ENCODE peak calls at places on chromosomes 7 and 10, in five cellular contexts. One of them, this sample, is unnamed.

GRCh38 chr7:94146408-94146807 is 142.3 kb upstream of the BET1 start:
- DNase-seq in IMR-90: peak; percentile 87
- DNase-seq in H9: no peak
- DNase-seq in trophoblast cell: no peak
- DNase-seq in neuronal stem cell: no peak
- DNase-seq in this sample: peak; percentile 94

GRCh38 chr10:16968722-16969055 is 151.5 kb upstream of the RSU1 start:
- DNase-seq in H9: no peak
- DNase-seq in neuronal stem cell: no peak
- DNase-seq in IMR-90: no peak
- DNase-seq in trophoblast cell: no peak
- DNase-seq in this sample: no peak

GRCh38 chr10:16944081-16944922 is 127.1 kb upstream of the RSU1 start:
- DNase-seq in IMR-90: peak; percentile 69
- DNase-seq in H9: no peak
- DNase-seq in trophoblast cell: no peak
- DNase-seq in neuronal stem cell: no peak
- DNase-seq in this sample: peak; percentile 8

GRCh38 chr7:45885264-45885882 is 2.9 kb upstream of the IGFBP1 start:
- DNase-seq in IMR-90: no peak
- DNase-seq in trophoblast cell: no peak
- DNase-seq in H9: no peak
- DNase-seq in neuronal stem cell: no peak
- DNase-seq in this sample: no peak

GRCh38 chr7:19327011-19327410 is 181.8 kb upstream of the FERD3L start:
- DNase-seq in trophoblast cell: no peak
- DNase-seq in H9: no peak
- DNase-seq in IMR-90: peak; percentile 17
- DNase-seq in neuronal stem cell: no peak
- DNase-seq in this sample: no peak

GRCh38 chr10:57675125-57675524 is 592.6 kb downstream of the IPMK start:
- DNase-seq in IMR-90: no peak
- DNase-seq in H9: no peak
- DNase-seq in trophoblast cell: no peak
- DNase-seq in neuronal stem cell: no peak
- DNase-seq in this sample: no peak

GRCh38 chr7:33076737-33077136 is 14.2 kb upstream of the NT5C3A start:
- DNase-seq in neuronal stem cell: no peak
- DNase-seq in IMR-90: no peak
- DNase-seq in trophoblast cell: no peak
- DNase-seq in H9: no peak
- DNase-seq in this sample: no peak

GRCh38 chr7:129103561-129104324 is 40.8 kb upstream of the TSPAN33 start:
- DNase-seq in IMR-90: no peak
- DNase-seq in trophoblast cell: no peak
- DNase-seq in neuronal stem cell: no peak
- DNase-seq in H9: no peak
- DNase-seq in this sample: no peak

GRCh38 chr7:28078036-28078901 is 102.3 kb downstream of the JAZF1 start:
- DNase-seq in IMR-90: peak; percentile 62
- DNase-seq in trophoblast cell: peak; percentile 82
- DNase-seq in neuronal stem cell: no peak
- DNase-seq in H9: no peak
- DNase-seq in this sample: peak; percentile 63

GRCh38 chr10:21969326-21970287 is 33.9 kb downstream of the DNAJC1 start:
- DNase-seq in trophoblast cell: peak; percentile 76
- DNase-seq in H9: no peak
- DNase-seq in IMR-90: peak; percentile 45
- DNase-seq in neuronal stem cell: no peak
- DNase-seq in this sample: no peak

GRCh38 chr10:132609211-132609610 is 71.6 kb downstream of the INPP5A start:
- DNase-seq in IMR-90: no peak
- DNase-seq in neuronal stem cell: no peak
- DNase-seq in trophoblast cell: no peak
- DNase-seq in H9: no peak
- DNase-seq in this sample: no peak

GRCh38 chr7:78224923-78225322 is 426.4 kb downstream of the PHTF2 start:
- DNase-seq in trophoblast cell: no peak
- DNase-seq in H9: no peak
- DNase-seq in neuronal stem cell: no peak
- DNase-seq in IMR-90: peak; percentile 47
- DNase-seq in this sample: peak; percentile 18

GRCh38 chr7:78221961-78222751 is 423.6 kb downstream of the PHTF2 start:
- DNase-seq in neuronal stem cell: no peak
- DNase-seq in H9: no peak
- DNase-seq in trophoblast cell: peak; percentile 66
- DNase-seq in IMR-90: peak; percentile 78
- DNase-seq in this sample: peak; percentile 10

GRCh38 chr7:78226059-78226658 is 427.6 kb downstream of the PHTF2 start:
- DNase-seq in H9: peak; percentile 68
- DNase-seq in trophoblast cell: peak; percentile 45
- DNase-seq in neuronal stem cell: peak; percentile 30
- DNase-seq in IMR-90: peak; percentile 45
- DNase-seq in this sample: peak; percentile 16

GRCh38 chr7:78223598-78223997 is 425.0 kb downstream of the PHTF2 start:
- DNase-seq in trophoblast cell: no peak
- DNase-seq in neuronal stem cell: no peak
- DNase-seq in IMR-90: no peak
- DNase-seq in H9: no peak
- DNase-seq in this sample: no peak

GRCh38 chr7:78225534-78225933 is 427.0 kb downstream of the PHTF2 start:
- DNase-seq in IMR-90: peak; percentile 59
- DNase-seq in H9: no peak
- DNase-seq in trophoblast cell: no peak
- DNase-seq in neuronal stem cell: no peak
- DNase-seq in this sample: peak; percentile 24
- H3K9me3 ChIP-seq in IMR-90: no peaks in the 10 kb centered on the region
- H3K9me3 ChIP-seq in H9: no peaks in the 10 kb centered on the region
- H3K9me3 ChIP-seq in trophoblast cell: no peaks in the 10 kb centered on the region
- H3K9me3 ChIP-seq in neuronal stem cell: no peaks in the 10 kb centered on the region
- H3K9me3 ChIP-seq in this sample: no peaks in the 10 kb centered on the region

GRCh38 chr7:76318488-76319353 is 16.2 kb downstream of the HSPB1 start:
- DNase-seq in H9: peak; percentile 64
- DNase-seq in trophoblast cell: peak; percentile 90
- DNase-seq in neuronal stem cell: peak; percentile 56
- DNase-seq in IMR-90: peak; percentile 89
- DNase-seq in this sample: peak; percentile 94
- H3K18ac ChIP-seq in H9: peak overlapping the region; percentile 90
- H3K18ac ChIP-seq in trophoblast cell: peak overlapping the region; percentile 73
- H3K18ac ChIP-seq in neuronal stem cell: peak overlapping the region; percentile 91
- H3K18ac ChIP-seq in IMR-90: peak overlapping the region; percentile 48
- H3K18ac ChIP-seq in this sample: peak overlapping the region; percentile 96

GRCh38 chr7:80644054-80644453 is 5.6 kb downstream of the CD36 start:
- DNase-seq in trophoblast cell: peak; percentile 25
- DNase-seq in H9: no peak
- DNase-seq in IMR-90: no peak
- DNase-seq in neuronal stem cell: no peak
- DNase-seq in this sample: no peak

GRCh38 chr7:80640841-80641240 is 2.4 kb downstream of the CD36 start:
- DNase-seq in IMR-90: peak; percentile 77
- DNase-seq in H9: no peak
- DNase-seq in trophoblast cell: peak; percentile 71
- DNase-seq in neuronal stem cell: no peak
- DNase-seq in this sample: peak; percentile 75

GRCh38 chr7:80641548-80641947 is 3.1 kb downstream of the CD36 start:
- DNase-seq in IMR-90: peak; percentile 28
- DNase-seq in neuronal stem cell: no peak
- DNase-seq in H9: no peak
- DNase-seq in trophoblast cell: no peak
- DNase-seq in this sample: peak; percentile 75

GRCh38 chr7:80642871-80643270 is 4.4 kb downstream of the CD36 start:
- DNase-seq in trophoblast cell: peak; percentile 21
- DNase-seq in neuronal stem cell: no peak
- DNase-seq in IMR-90: no peak
- DNase-seq in H9: no peak
- DNase-seq in this sample: no peak

DNA sequence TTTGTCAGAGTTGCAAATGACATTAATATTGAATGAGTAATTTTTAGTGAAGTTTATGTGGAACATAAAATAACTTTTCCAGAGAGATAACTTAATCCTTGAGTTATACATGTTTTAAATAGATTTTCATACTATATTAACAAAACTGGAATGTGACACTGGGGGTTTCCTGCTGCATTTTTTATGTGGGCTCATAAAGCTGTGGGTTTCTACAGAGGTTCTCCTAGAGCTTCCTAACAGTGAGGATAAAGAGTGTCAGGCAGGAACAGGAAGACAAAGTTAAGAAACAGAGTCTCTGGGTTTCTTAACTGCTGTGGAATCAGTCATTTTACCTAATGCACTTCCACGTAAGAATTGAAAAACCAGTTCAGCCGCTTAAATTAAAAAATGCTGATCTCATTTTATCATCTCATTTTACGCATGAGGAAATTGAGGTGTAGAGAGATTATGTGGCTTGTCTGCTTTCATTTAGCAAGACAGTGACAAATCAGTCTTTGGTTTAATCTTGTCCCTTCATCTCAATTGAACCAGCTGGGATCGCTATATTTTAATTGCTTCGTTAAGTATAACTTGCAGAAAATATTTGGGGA is 5.0 kb downstream of the CD36 start:
- DNase-seq in H9: no peak
- DNase-seq in trophoblast cell: peak; percentile 76
- DNase-seq in IMR-90: peak; percentile 10
- DNase-seq in neuronal stem cell: no peak
- DNase-seq in this sample: no peak
- H3K9me3 ChIP-seq in H9: no peaks in the 10 kb centered on the region
- H3K9me3 ChIP-seq in trophoblast cell: no peaks in the 10 kb centered on the region
- H3K9me3 ChIP-seq in IMR-90: no peaks in the 10 kb centered on the region
- H3K9me3 ChIP-seq in neuronal stem cell: no peaks in the 10 kb centered on the region
- H3K9me3 ChIP-seq in this sample: peaks cover 12% of the 10 kb centered on the region

GRCh38 chr7:85185355-85186082 is 1.3 kb downstream of the SEMA3D start:
- DNase-seq in IMR-90: peak; percentile 61
- DNase-seq in H9: peak; percentile 50
- DNase-seq in neuronal stem cell: peak; percentile 52
- DNase-seq in trophoblast cell: no peak
- DNase-seq in this sample: peak; percentile 72

GRCh38 chr7:85184599-85185354 is 2.1 kb downstream of the SEMA3D start:
- DNase-seq in H9: peak; percentile 37
- DNase-seq in IMR-90: peak; percentile 37
- DNase-seq in neuronal stem cell: peak; percentile 35
- DNase-seq in trophoblast cell: no peak
- DNase-seq in this sample: peak; percentile 48

GRCh38 chr7:85186521-85187241 is at the start of gene SEMA3D:
- DNase-seq in neuronal stem cell: peak; percentile 84
- DNase-seq in H9: peak; percentile 89
- DNase-seq in trophoblast cell: peak; percentile 43
- DNase-seq in IMR-90: peak; percentile 82
- DNase-seq in this sample: peak; percentile 83

GRCh38 chr7:85183296-85183695 is 3.6 kb downstream of the SEMA3D start:
- DNase-seq in IMR-90: no peak
- DNase-seq in trophoblast cell: no peak
- DNase-seq in H9: no peak
- DNase-seq in neuronal stem cell: no peak
- DNase-seq in this sample: no peak

DNA sequence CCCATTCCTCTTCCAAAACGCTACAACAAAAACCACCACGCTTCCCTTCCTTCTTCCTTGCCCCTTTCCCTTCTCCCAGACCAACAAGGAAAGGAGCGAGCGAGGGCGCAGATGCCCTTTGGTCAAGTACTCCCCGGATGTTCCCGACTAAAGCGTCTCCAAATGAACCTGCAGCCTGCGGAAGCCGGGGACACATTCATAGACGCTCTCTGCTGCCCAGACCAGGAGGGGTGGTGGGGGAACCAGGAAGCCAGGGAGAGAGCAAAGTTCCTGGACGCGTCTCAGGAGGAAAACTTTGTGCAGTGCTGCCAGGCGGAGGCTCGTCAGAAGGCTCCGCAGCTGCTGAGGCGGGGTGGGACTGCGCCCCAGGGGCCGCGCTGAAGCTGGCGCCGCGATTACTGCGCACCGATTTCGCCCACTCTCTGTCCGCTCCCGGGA is 754 bp downstream of the SEMA3D start:
- DNase-seq in IMR-90: peak; percentile 49
- DNase-seq in H9: peak; percentile 59
- DNase-seq in trophoblast cell: no peak
- DNase-seq in neuronal stem cell: peak; percentile 47
- DNase-seq in this sample: peak; percentile 70
- H3K18ac ChIP-seq in IMR-90: no peak overlapping the region
- H3K18ac ChIP-seq in H9: no peak overlapping the region
- H3K18ac ChIP-seq in trophoblast cell: no peak overlapping the region
- H3K18ac ChIP-seq in neuronal stem cell: peak overlapping the region; percentile 91
- H3K18ac ChIP-seq in this sample: no peak overlapping the region

GRCh38 chr10:37895674-37896073 is 38.3 kb upstream of the ZNF248 start:
- DNase-seq in neuronal stem cell: no peak
- DNase-seq in H9: no peak
- DNase-seq in IMR-90: no peak
- DNase-seq in trophoblast cell: no peak
- DNase-seq in this sample: no peak
- H3K9me3 ChIP-seq in neuronal stem cell: peaks cover 9% of the 10 kb centered on the region
- H3K9me3 ChIP-seq in H9: peaks cover 27% of the 10 kb centered on the region
- H3K9me3 ChIP-seq in IMR-90: peaks cover 7% of the 10 kb centered on the region
- H3K9me3 ChIP-seq in trophoblast cell: peaks cover 9% of the 10 kb centered on the region
- H3K9me3 ChIP-seq in this sample: peaks cover 47% of the 10 kb centered on the region

DNA sequence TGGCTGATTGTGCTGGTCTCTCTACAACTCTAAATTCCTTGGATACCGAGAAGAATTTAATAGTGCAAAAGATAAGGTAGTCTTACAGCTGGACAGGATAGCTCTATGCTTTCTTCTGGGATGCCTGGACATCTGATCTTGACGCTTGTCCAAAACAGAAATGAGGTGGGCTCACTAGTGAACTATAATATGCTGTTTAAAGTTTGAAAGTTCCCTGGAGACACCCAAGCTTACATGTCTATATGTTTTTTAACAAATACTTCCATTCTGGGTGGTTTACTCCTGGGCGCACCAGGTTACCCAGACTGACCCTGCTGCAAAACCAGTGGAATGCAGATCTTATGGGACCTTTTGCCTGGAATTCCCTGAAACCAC is 702.1 kb upstream of the COBL start:
- DNase-seq in trophoblast cell: peak; percentile 37
- DNase-seq in IMR-90: no peak
- DNase-seq in H9: no peak
- DNase-seq in neuronal stem cell: no peak
- DNase-seq in this sample: no peak
- H3K18ac ChIP-seq in trophoblast cell: no peak overlapping the region
- H3K18ac ChIP-seq in IMR-90: no peak overlapping the region
- H3K18ac ChIP-seq in H9: no peak overlapping the region
- H3K18ac ChIP-seq in neuronal stem cell: no peak overlapping the region
- H3K18ac ChIP-seq in this sample: no peak overlapping the region